ENCODE peak calls at places on chromosomes 6 and 20, in ten cellular contexts. O is lung; I is heart right ventricle; X is lower lobe of right lung; F is heart left ventricle; G is CD8-positive, alpha-beta T cell; C is CD4-positive, CD25-positive, alpha-beta regulatory T cell; K is pancreas; E is A549; L is CD4-positive, alpha-beta memory T cell. W is an unnamed sample.

GRCh38 chr6:90460067-90460466 is 126.8 kb downstream of the MAP3K7 start:
- DNase-seq in L (no peak), G (no peak), K (no peak), O (no peak), C (no peak), I (no peak), E (no peak), F (no peak), X (no peak), W (no peak)

GRCh38 chr6:167507376-167507961 is 182.6 kb downstream of the TTLL2 start:
- DNase-seq in G (no peak), F (no peak), O (no peak), E (no peak), C (no peak), I (no peak), K (no peak), X (no peak), L (no peak), W (no peak)

GRCh38 chr6:133568970-133569889 is 319.7 kb upstream of the TCF21 start:
- DNase-seq in C (peak; percentile 12), L (no peak), F (peak; percentile 42), G (no peak), E (peak; percentile 92), O (no peak), X (no peak), K (no peak), I (no peak), W (peak; percentile 59)

GRCh38 chr6:2589171-2589661 is 161.5 kb downstream of the MYLK4 start:
- DNase-seq in C (no peak), L (no peak), E (no peak), K (no peak), X (no peak), F (no peak), O (no peak), G (no peak), I (no peak), W (no peak)

GRCh38 chr6:154651656-154652055 is 81.6 kb upstream of the SCAF8 start:
- DNase-seq in E (no peak), L (no peak), G (no peak), C (no peak), O (no peak), X (no peak), F (no peak), I (no peak), K (no peak), W (no peak)

GRCh38 chr6:156175433-156175832 is 601.7 kb upstream of the ARID1B start:
- DNase-seq in C (no peak), K (no peak), G (no peak), L (no peak), O (no peak), I (no peak), F (no peak), E (no peak), X (no peak), W (no peak)

GRCh38 chr6:147087641-147088040 is 116.6 kb upstream of the STXBP5 start:
- DNase-seq in C (no peak), O (no peak), F (no peak), E (no peak), L (no peak), G (no peak), X (no peak), K (no peak), I (no peak), W (no peak)

GRCh38 chr20:12166053-12166717 is 248.5 kb downstream of the BTBD3 start:
- DNase-seq in X (no peak), O (peak; percentile 36), C (no peak), G (no peak), F (peak; percentile 82), K (peak; percentile 5), E (no peak), I (peak; percentile 33), L (no peak), W (peak; percentile 76)

GRCh38 chr6:9646346-9647042 is 768.4 kb downstream of the TFAP2A start:
- DNase-seq in X (no peak), L (no peak), E (no peak), C (no peak), G (no peak), O (peak; percentile 30), F (peak; percentile 37), I (no peak), K (no peak), W (peak; percentile 54)

GRCh38 chr6:35370799-35371493 is 28.6 kb downstream of the PPARD start:
- DNase-seq in X (peak; percentile 55), O (peak; percentile 35), C (no peak), L (no peak), I (peak; percentile 19), F (peak; percentile 37), K (no peak), E (no peak), G (no peak), W (no peak)

DNA sequence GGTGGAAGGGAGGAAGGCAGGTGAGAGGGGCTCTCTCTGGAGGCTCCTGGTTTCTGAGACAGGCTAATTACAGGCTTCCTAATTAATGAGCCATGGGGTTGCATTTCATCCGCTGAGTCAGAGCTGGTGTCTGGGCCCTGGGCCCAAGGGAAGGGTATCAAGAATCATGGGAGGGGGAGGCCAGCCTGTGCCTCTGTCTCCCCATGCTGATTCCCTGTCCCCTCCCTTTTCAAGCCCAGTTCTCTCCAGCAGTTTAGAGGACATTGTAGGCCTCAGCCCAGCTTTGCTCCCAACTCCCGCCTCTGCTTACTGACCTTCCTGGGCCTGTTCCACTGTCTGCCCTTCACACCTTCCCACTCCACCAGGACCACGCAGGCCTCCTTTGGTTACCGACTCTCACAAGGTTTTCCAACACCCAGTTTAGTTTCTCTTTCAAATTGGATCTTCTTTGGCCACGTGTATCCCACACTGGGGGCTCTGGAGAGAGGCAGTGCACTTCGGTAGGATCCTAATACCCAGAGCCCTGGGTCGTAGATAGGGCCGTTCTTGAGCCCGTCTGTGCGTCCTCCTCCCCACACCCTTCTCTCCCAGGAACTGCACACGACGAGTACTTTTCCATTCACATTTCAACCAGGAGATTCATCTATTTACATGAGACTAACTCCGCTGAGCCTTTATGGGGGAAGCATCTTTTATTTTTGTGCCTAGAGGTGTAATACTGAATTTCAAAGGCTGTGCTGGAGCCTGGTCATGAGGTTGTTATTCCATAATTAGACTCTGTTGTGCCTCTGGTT is 18.2 kb upstream of the AVP start:
- DNase-seq in G (no peak), O (no peak), I (no peak), C (no peak), X (no peak), L (no peak), K (no peak), E (no peak), F (no peak), W (no peak)
- H3K4me1 ChIP-seq in G (peaks cover 21% of the 10 kb centered on the region), O (no peaks in the 10 kb centered on the region), I (no peaks in the 10 kb centered on the region), C (peaks cover 20% of the 10 kb centered on the region), X (no peaks in the 10 kb centered on the region), L (peaks cover 23% of the 10 kb centered on the region), K (no peaks in the 10 kb centered on the region), E (peaks cover 6% of the 10 kb centered on the region), F (no peaks in the 10 kb centered on the region), W (no peaks in the 10 kb centered on the region)

DNA sequence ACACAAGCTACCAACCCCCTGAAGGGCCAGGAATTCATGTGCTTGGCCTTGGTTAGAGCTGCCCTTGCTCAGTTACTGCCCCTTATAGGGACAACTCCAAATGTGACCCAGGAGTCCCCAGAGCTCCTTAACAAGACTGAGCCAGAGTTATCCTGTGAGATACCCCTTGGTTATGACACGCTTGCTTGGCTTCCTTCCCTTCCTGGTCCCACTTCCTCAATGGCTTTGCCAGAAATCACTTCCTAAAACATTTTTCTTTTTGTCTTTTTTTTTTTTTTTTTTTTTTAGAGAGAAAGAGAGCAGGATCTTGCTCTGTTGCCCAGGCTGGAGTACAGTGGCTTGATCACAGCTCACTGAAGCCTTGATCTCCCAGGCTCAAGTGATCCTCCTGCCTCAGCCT is 8.8 kb downstream of the TREM1 start:
- DNase-seq in C (no peak), F (no peak), E (no peak), O (no peak), X (no peak), L (no peak), K (no peak), I (no peak), G (no peak), W (no peak)
- H3K4me1 ChIP-seq in C (no peaks in the 10 kb centered on the region), F (no peaks in the 10 kb centered on the region), E (no peaks in the 10 kb centered on the region), O (no peaks in the 10 kb centered on the region), X (peaks cover 9% of the 10 kb centered on the region), L (peaks cover 10% of the 10 kb centered on the region), K (no peaks in the 10 kb centered on the region), I (no peaks in the 10 kb centered on the region), G (peaks cover 8% of the 10 kb centered on the region), W (no peaks in the 10 kb centered on the region)

DNA sequence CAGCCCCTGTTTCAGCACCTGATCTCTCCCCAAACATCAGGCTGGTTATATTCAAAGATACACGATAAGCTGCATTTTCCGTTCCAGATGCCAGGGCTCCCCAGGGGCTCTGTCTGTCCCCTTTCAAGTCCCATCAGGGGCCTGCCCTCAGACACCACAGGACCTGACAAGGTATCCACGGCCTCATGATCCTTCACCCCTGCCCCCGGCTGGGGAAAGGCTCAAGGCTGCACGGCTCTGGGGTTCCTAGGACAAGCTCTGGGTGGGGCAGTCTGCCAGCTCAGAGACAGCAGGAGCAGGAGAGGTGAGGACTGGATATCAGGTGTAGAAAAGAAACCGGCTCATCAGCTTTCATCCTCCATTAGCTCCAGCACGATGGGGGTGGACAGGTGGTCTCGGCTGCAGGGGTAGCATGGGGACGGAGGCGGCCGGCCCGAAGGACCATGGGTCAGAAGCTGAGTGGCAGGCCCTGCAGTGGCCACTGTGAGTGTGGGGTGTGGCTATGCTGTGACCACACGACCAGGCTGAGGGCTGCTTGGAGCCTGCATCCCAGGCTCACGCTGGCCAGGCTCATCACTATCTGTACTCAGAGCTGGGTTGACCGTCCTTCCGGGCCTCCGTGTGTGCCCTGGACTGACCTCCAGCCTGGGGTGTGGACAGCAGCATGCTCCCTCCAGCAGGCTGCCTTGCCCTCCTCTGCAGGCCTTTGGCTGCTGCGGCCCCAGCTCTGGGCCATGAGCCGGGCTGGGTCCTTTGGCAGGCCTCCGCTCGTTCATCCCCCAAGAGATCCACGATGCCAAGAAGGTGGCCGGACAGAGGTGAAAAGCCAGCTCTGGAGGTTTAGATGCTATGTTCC is 386.2 kb downstream of the THBS2 start:
- DNase-seq in K (no peak), G (no peak), C (no peak), E (no peak), L (no peak), F (no peak), X (no peak), I (no peak), O (no peak), W (no peak)
- H3K4me1 ChIP-seq in K (no peaks in the 10 kb centered on the region), G (no peaks in the 10 kb centered on the region), C (no peaks in the 10 kb centered on the region), E (no peaks in the 10 kb centered on the region), L (no peaks in the 10 kb centered on the region), F (no peaks in the 10 kb centered on the region), X (no peaks in the 10 kb centered on the region), I (no peaks in the 10 kb centered on the region), O (no peaks in the 10 kb centered on the region), W (no peaks in the 10 kb centered on the region)

DNA sequence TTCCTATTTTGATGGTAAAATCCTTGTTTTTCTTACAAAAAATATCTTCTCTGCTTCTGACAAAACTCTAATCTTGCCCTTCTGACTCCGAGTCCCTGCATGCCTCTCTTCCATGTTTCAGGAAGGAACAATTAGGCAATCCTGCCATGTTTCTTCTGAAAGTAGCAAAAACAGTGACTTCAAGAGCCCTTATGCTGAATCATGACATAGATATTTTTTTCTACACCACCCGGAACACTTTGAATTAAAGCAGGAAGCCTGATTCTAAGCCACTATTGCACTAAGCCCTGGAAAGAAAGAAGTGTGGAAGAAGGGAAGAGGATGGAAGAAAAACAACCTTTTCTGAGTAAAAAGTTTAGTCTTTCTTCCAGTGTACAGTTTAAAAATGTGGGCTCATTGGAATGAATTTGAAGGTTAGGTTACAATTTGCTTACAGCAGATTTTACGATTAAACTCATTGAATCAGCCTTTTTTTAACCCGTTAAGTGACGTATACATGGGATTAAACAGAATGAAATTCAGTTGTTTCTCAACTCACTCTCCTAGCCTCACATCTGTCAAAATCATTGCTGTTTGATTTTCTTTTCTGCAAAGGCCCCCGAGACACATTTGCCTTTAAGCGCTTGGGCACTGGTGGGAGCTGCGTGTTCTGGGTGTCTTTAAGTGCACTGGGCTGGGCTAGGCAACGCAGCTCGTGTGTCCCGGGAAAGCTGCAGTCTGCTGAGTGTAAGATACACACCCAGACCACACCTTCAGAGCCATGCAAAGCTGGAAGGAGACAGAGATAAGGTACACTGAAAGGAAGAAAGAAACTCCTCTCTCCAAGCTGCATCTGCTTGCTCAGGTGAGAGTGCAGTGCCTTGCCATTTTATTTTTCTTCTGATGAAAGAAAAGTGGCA is 159.4 kb upstream of the CITED2 start:
- DNase-seq in C (no peak), L (no peak), E (no peak), F (no peak), O (peak; percentile 49), K (peak; percentile 40), I (no peak), G (no peak), X (peak; percentile 61), W (peak; percentile 57)
- H3K4me1 ChIP-seq in C (peaks cover 13% of the 10 kb centered on the region), L (peaks cover 84% of the 10 kb centered on the region), E (peaks cover 47% of the 10 kb centered on the region), F (no peaks in the 10 kb centered on the region), O (peaks cover 5% of the 10 kb centered on the region), K (peaks cover 10% of the 10 kb centered on the region), I (no peaks in the 10 kb centered on the region), G (peaks cover 12% of the 10 kb centered on the region), X (peaks cover 37% of the 10 kb centered on the region), W (peaks cover 4% of the 10 kb centered on the region)